ENCODE peak calls at places on chromosome 12, in nine cellular contexts. D is CD8-positive, alpha-beta T cell; I is cardiac muscle cell; T is ascending aorta; Z is tibial artery; O is heart left ventricle; B is lung; U is breast epithelium; P is tibial nerve. V is an unnamed sample. For H3K9me3, the result is how much of the 10 kb centered on the place peaks cover.

GRCh38 chr12:96399919-96400630 is at the start of gene CDK17:
- DNase-seq in U (peak), T (peak), O (peak), Z (peak), I (peak), P (peak), B (peak), D (peak), V (peak)

GRCh38 chr12:29428630-29429029 is 47.7 kb upstream of the ERGIC2 start:
- DNase-seq in U (no peak), B (no peak), I (no peak), P (no peak), O (no peak), Z (no peak), D (no peak), T (no peak), V (no peak)

GRCh38 chr12:65537978-65538377 is 259.5 kb downstream of the MSRB3 start:
- DNase-seq in D (no peak), Z (no peak), B (no peak), I (no peak), O (no peak), U (no peak), P (no peak), T (no peak), V (no peak)

GRCh38 chr12:48985475-48985897 is 7.4 kb downstream of the WNT1 start:
- DNase-seq in Z (no peak), T (peak), P (no peak), D (no peak), U (no peak), B (no peak), O (no peak), I (peak), V (no peak)

GRCh38 chr12:7387289-7387688 is 56.7 kb downstream of the CD163L1 start:
- DNase-seq in T (no peak), O (no peak), Z (no peak), U (no peak), P (no peak), D (no peak), I (no peak), B (no peak), V (no peak)

GRCh38 chr12:105278043-105278697 is 42.2 kb upstream of the APPL2 start:
- DNase-seq in Z (no peak), O (no peak), I (no peak), U (no peak), B (no peak), P (no peak), T (no peak), D (no peak), V (peak)

GRCh38 chr12:53217049-53217929 is 10.2 kb upstream of the ITGB7 start:
- DNase-seq in T (no peak), B (peak), D (peak), Z (no peak), P (no peak), U (no peak), I (no peak), O (peak), V (no peak)

GRCh38 chr12:30719060-30719459 is 23.4 kb upstream of the IPO8 start:
- DNase-seq in Z (no peak), D (no peak), T (no peak), U (no peak), O (no peak), P (no peak), B (no peak), I (no peak), V (no peak)

GRCh38 chr12:7099290-7099996 is 7.2 kb upstream of the C1R start:
- DNase-seq in O (no peak), U (no peak), I (no peak), P (no peak), D (no peak), Z (peak), B (no peak), T (no peak), V (no peak)

GRCh38 chr12:114901316-114901715 is 217.3 kb upstream of the TBX3 start:
- DNase-seq in U (no peak), O (no peak), B (no peak), Z (no peak), I (no peak), T (no peak), P (no peak), D (no peak), V (no peak)

GRCh38 chr12:51923506-51924365 is 16.4 kb downstream of the ACVRL1 start:
- DNase-seq in P (peak), U (peak), T (no peak), O (peak), B (peak), D (peak), Z (peak), I (peak), V (no peak)

GRCh38 chr12:108455706-108456105 is 59.4 kb upstream of the FICD start:
- DNase-seq in B (no peak), Z (no peak), D (no peak), U (no peak), P (no peak), I (no peak), T (no peak), O (no peak), V (no peak)

GRCh38 chr12:66331016-66331415 is 28.7 kb downstream of the HELB start:
- DNase-seq in U (no peak), T (no peak), O (no peak), D (no peak), I (no peak), B (no peak), P (no peak), Z (no peak), V (no peak)

GRCh38 chr12:10235761-10236631 is 23.3 kb downstream of the GABARAPL1 start:
- DNase-seq in B (no peak), O (no peak), U (no peak), T (no peak), D (peak), I (peak), P (no peak), Z (no peak), V (no peak)

GRCh38 chr12:12461281-12461922 is 101.3 kb downstream of the DUSP16 start:
- DNase-seq in Z (no peak), T (no peak), I (no peak), O (no peak), P (no peak), U (no peak), D (no peak), B (no peak), V (no peak)

GRCh38 chr12:10409387-10409786 is at the start of gene KLRC4:
- DNase-seq in B (no peak), I (peak), P (no peak), U (no peak), D (peak), O (no peak), Z (no peak), T (no peak), V (no peak)

GRCh38 chr12:104142543-104142942 is 4.5 kb upstream of the NFYB start:
- DNase-seq in O (no peak), I (no peak), Z (no peak), U (no peak), P (no peak), B (peak), D (no peak), T (no peak), V (no peak)

GRCh38 chr12:91109148-91109564 is 2.1 kb downstream of the LUM start:
- DNase-seq in B (peak), T (no peak), Z (peak), P (peak), U (peak), O (peak), I (peak), D (peak), V (no peak)

GRCh38 chr12:73625226-73625625 is 912.4 kb upstream of the ATXN7L3B start:
- DNase-seq in O (no peak), D (no peak), U (no peak), Z (no peak), B (no peak), I (no peak), P (no peak), T (no peak), V (no peak)

GRCh38 chr12:76863811-76864210 is 15.0 kb downstream of the CSRP2 start:
- DNase-seq in Z (no peak), B (no peak), I (no peak), O (no peak), D (no peak), T (no peak), U (no peak), P (no peak), V (no peak)

GRCh38 chr12:111806304-111806703 is 35.7 kb upstream of the MAPKAPK5 start:
- DNase-seq in T (no peak), D (no peak), Z (peak), I (no peak), B (no peak), P (no peak), U (no peak), O (no peak), V (no peak)

GRCh38 chr12:5430639-5431603 is 987 bp upstream of the NTF3 start:
- DNase-seq in O (no peak), D (no peak), T (no peak), Z (peak), U (no peak), B (no peak), P (no peak), I (no peak), V (peak)

GRCh38 chr12:5429741-5430557 is 2.0 kb upstream of the NTF3 start:
- DNase-seq in B (no peak), Z (no peak), O (no peak), D (no peak), I (peak), P (no peak), U (no peak), T (no peak), V (peak)

GRCh38 chr12:5433081-5433839 is 1.4 kb downstream of the NTF3 start:
- DNase-seq in D (no peak), B (no peak), U (no peak), O (no peak), P (no peak), T (no peak), Z (peak), I (peak), V (peak)

GRCh38 chr12:5432011-5432400 is at the start of gene NTF3:
- DNase-seq in U (no peak), B (no peak), O (no peak), P (no peak), D (no peak), T (no peak), I (peak), Z (peak), V (peak)

DNA sequence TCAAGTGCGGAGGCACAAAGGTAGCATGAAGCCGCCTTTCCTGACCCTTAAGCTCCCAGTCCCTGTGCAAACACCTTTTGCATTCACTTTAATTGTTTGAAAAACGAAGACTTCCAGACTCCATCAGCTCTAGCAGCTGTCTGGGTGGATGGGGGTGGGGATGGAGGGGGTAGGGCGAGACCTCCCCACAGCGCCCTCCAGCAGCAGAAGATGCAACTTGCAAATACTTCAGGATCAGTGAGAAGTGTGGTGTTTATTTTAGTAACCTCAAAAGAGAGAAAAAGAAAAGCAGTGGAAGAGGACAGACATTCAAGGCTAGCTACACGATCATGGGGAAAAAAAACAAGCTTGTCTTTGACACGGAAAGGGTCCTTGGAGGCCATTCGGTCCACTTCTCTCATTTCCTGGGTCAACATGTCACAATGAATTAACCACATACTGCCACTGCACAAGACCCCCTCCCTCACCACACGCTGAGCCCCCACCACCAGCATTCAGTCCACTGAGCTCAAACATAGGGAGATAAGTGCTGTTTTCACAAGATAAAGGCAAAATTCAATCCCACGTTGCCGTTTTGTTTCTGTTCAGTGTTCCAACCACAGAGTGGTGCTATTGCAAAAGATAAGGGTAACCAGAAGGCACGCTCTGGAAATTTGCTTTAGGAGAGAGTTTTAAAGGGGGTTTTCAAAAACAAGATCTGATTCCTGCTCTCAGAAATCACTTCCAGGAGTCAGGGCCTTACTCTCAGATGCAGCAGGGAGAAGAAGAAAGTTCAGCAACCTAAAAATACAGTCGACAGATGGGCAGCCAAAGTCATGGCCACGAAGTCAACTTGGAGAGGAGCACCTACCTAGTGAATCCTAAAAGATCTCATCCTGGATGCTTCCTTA is 3.3 kb upstream of the NTF3 start:
- DNase-seq in O (no peak), Z (no peak), U (no peak), P (no peak), B (no peak), I (peak), D (no peak), T (no peak), V (peak)
- TF ChIP-seq CTCF in O (peak), Z (peak), U (peak), P (peak), B (no peak), I (peak), D (no peak), T (peak), V (peak)

DNA sequence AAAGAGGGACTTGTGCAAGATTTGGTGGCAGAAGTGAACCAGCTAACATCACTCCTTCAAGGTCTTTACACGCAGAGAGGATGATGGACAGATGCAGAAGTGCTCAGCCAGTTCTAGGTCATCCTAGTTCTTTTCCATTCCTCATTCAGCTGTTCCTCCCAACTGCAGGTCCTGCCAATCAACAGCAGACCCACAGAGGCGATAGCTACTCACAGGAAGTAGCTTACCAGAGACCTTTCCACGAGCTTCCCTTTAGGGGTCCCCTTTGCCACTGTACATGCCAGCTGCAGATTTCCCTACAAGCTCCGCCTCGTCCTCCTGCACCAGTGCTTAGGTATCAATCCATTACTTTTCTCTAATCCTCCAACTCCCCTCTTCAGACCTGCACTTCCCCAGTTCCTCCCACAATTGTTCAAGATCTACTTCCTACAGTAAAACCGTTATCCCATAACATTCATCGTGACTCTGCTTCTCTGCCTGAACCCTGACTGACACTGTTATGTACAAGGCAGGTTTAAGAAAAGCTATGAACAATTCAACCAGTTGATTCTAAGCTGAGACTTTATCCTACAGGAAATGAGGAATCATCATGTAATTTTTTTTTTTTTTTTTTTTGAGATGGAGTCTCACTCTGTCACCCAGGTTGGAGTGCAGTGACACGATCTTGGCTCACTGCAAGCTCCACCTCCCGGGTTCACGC is 22.5 kb downstream of the RECQL start:
- DNase-seq in T (no peak), P (no peak), B (no peak), I (no peak), U (no peak), D (no peak), Z (no peak), O (no peak), V (no peak)
- H3K27ac ChIP-seq in T (no peak), P (no peak), B (no peak), I (no peak), U (no peak), D (no peak), Z (no peak), O (no peak), V (no peak)

GRCh38 chr12:41992692-41993215 is 151.9 kb downstream of the GXYLT1 start:
- DNase-seq in T (no peak), P (no peak), B (no peak), U (no peak), Z (no peak), I (no peak), O (no peak), D (no peak), V (no peak)
- H3K9me3 ChIP-seq in T (under half), P (under half), B (under half), U (under half), Z (under half), I (under half), O (under half), D (under half), V (under half)

DNA sequence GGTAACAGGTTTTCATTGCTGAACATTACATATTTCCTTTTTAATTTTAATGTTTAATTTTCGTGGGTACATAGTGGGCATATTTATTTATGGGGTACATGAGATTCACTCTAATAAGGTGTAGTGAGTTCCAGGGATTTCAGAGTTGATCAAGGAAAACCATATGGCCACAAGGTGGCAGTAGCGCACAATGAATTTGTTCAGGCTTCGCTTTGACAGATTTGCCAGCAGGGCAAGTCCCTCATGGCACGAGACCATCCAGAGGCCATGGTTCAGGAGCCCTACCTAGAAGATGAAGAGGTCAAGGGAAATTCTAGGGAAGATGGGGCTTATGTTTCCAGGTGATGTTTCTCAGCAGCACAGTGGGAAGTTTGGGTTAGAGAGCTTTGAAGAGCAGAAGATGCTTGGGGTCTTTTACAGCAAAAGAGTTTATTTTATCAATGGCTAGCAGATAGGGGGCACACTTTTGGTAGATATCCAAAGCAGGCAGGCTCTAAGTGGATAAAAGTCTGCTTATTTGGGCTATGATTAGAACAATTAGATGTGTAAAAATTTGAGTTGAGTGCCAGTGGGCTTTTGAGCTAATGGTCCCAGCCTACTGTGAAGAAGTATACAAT is 1004.4 kb downstream of the AACS start:
- DNase-seq in D (peak), O (no peak), T (no peak), U (no peak), B (peak), I (peak), P (no peak), Z (no peak), V (no peak)
- TF ChIP-seq CTCF in D (no peak), O (peak), T (no peak), U (no peak), B (no peak), I (peak), P (peak), Z (no peak), V (no peak)

V was measured in esophagus muscularis mucosa.